ENCODE peak calls at places on chromosomes 2 and 18, in six cellular contexts. D, V, B, J, W and R are unnamed samples.

GRCh38 chr18:80168982-80169381 is 59.9 kb downstream of the ADNP2 start:
- DNase-seq in D (no peak), V (no peak), B (no peak), J (no peak), W (no peak), R (no peak)

GRCh38 chr2:39164089-39164488 is 43.2 kb upstream of the SOS1 start:
- DNase-seq in D (no peak), V (no peak), B (no peak), J (no peak), W (no peak), R (no peak)

GRCh38 chr2:147037048-147037447 is 807.8 kb upstream of the ACVR2A start:
- DNase-seq in D (no peak), V (no peak), B (no peak), J (no peak), W (no peak), R (no peak)

GRCh38 chr2:66561645-66562336 is 126.9 kb downstream of the MEIS1 start:
- DNase-seq in D (no peak), V (peak), B (no peak), J (no peak), W (no peak), R (no peak)

GRCh38 chr2:201971516-201972228 is 62.0 kb upstream of the FZD7 start:
- DNase-seq in D (no peak), V (no peak), B (peak), J (no peak), W (no peak), R (peak)

GRCh38 chr2:142561656-142562055 is 315.8 kb upstream of the KYNU start:
- DNase-seq in D (no peak), V (no peak), B (no peak), J (no peak), W (no peak), R (no peak)

GRCh38 chr2:120239488-120240287 is 13.0 kb upstream of the RALB start:
- DNase-seq in D (peak), V (peak), B (peak), J (no peak), W (no peak), R (peak)

GRCh38 chr18:35770360-35770759 is 188.8 kb downstream of the GALNT1 start:
- DNase-seq in D (no peak), V (no peak), B (no peak), J (no peak), W (peak), R (no peak)

GRCh38 chr2:46847726-46848421 is 67.7 kb downstream of the MCFD2 start:
- DNase-seq in D (no peak), V (no peak), B (peak), J (no peak), W (no peak), R (no peak)

GRCh38 chr2:146468578-146468977 is 1376.3 kb upstream of the ACVR2A start:
- DNase-seq in D (no peak), V (no peak), B (no peak), J (no peak), W (no peak), R (no peak)

GRCh38 chr2:133213651-133214050 is 354.6 kb downstream of the NCKAP5 start:
- DNase-seq in D (no peak), V (no peak), B (no peak), J (no peak), W (no peak), R (no peak)

GRCh38 chr2:235293060-235293459 is 200.8 kb upstream of the AGAP1 start:
- DNase-seq in D (no peak), V (no peak), B (no peak), J (peak), W (no peak), R (no peak)

GRCh38 chr18:7921938-7922587 is 354.9 kb downstream of the PTPRM start:
- DNase-seq in D (no peak), V (no peak), B (peak), J (no peak), W (no peak), R (peak)

GRCh38 chr18:23871410-23871809 is 143.1 kb upstream of the TTC39C start:
- DNase-seq in D (peak), V (no peak), B (peak), J (peak), W (no peak), R (peak)

GRCh38 chr2:4047961-4048891 is 344.9 kb downstream of the DCDC2C start:
- DNase-seq in D (no peak), V (no peak), B (no peak), J (no peak), W (no peak), R (no peak)

GRCh38 chr2:216765810-216766259 is 70.5 kb upstream of the IGFBP5 start:
- DNase-seq in D (peak), V (peak), B (no peak), J (no peak), W (no peak), R (no peak)

GRCh38 chr2:6067089-6067488 is 374.9 kb downstream of the SOX11 start:
- DNase-seq in D (no peak), V (no peak), B (no peak), J (no peak), W (no peak), R (no peak)

GRCh38 chr2:143856973-143857372 is 662.9 kb downstream of the ZEB2 start:
- DNase-seq in D (no peak), V (no peak), B (no peak), J (no peak), W (no peak), R (no peak)

GRCh38 chr18:34077599-34077998 is 147.1 kb downstream of the NOL4 start:
- DNase-seq in D (no peak), V (no peak), B (no peak), J (no peak), W (no peak), R (no peak)

GRCh38 chr18:79944126-79944731 is 7.2 kb downstream of the SLC66A2 start:
- DNase-seq in D (no peak), V (peak), B (no peak), J (no peak), W (no peak), R (no peak)